ENCODE peak calls at places on chromosome 22, in five cellular contexts. One of them, this sample, is unnamed.
A peak's percentile ranks its signal among the peaks of the same experiment; 100 is the strongest.

GRCh38 chr22:19621372-19622060 is 92.8 kb upstream of the SEPTIN5 start:
- DNase-seq in suprapubic skin: no peak
- DNase-seq in neural progenitor cell: peak; percentile 76
- DNase-seq in fibroblast of mammary gland: no peak
- DNase-seq in psoas muscle: no peak
- DNase-seq in this sample: no peak

GRCh38 chr22:29030618-29031235 is 30.9 kb downstream of the C22orf31 start:
- DNase-seq in suprapubic skin: no peak
- DNase-seq in neural progenitor cell: peak; percentile 79
- DNase-seq in fibroblast of mammary gland: peak; percentile 87
- DNase-seq in psoas muscle: peak; percentile 83
- DNase-seq in this sample: peak; percentile 83

GRCh38 chr22:25282346-25282670 is 62.9 kb downstream of the CRYBB2 start:
- DNase-seq in suprapubic skin: no peak
- DNase-seq in neural progenitor cell: no peak
- DNase-seq in fibroblast of mammary gland: no peak
- DNase-seq in psoas muscle: no peak
- DNase-seq in this sample: no peak

GRCh38 chr22:19498154-19498865 is 18.6 kb downstream of the CDC45 start:
- DNase-seq in suprapubic skin: no peak
- DNase-seq in neural progenitor cell: no peak
- DNase-seq in fibroblast of mammary gland: no peak
- DNase-seq in psoas muscle: no peak
- DNase-seq in this sample: no peak

GRCh38 chr22:33579448-33580093 is 340.7 kb downstream of the LARGE1 start:
- DNase-seq in suprapubic skin: no peak
- DNase-seq in neural progenitor cell: peak; percentile 77
- DNase-seq in fibroblast of mammary gland: peak; percentile 52
- DNase-seq in psoas muscle: peak; percentile 64
- DNase-seq in this sample: peak; percentile 30

GRCh38 chr22:48090332-48090672 is 1327.9 kb downstream of the TBC1D22A start:
- DNase-seq in suprapubic skin: no peak
- DNase-seq in neural progenitor cell: no peak
- DNase-seq in fibroblast of mammary gland: no peak
- DNase-seq in psoas muscle: no peak
- DNase-seq in this sample: no peak

GRCh38 chr22:27880778-27881394 is 38.2 kb downstream of the PITPNB start:
- DNase-seq in suprapubic skin: no peak
- DNase-seq in neural progenitor cell: peak; percentile 67
- DNase-seq in fibroblast of mammary gland: peak; percentile 82
- DNase-seq in psoas muscle: no peak
- DNase-seq in this sample: peak; percentile 86

GRCh38 chr22:17869285-17870096 is 95.2 kb upstream of the BID start:
- DNase-seq in suprapubic skin: no peak
- DNase-seq in neural progenitor cell: no peak
- DNase-seq in fibroblast of mammary gland: no peak
- DNase-seq in psoas muscle: no peak
- DNase-seq in this sample: no peak

GRCh38 chr22:46965552-46966494 is 203.4 kb downstream of the TBC1D22A start:
- DNase-seq in suprapubic skin: no peak
- DNase-seq in neural progenitor cell: no peak
- DNase-seq in fibroblast of mammary gland: peak; percentile 29
- DNase-seq in psoas muscle: peak; percentile 39
- DNase-seq in this sample: no peak

GRCh38 chr22:45516923-45517675 is 14.4 kb downstream of the FBLN1 start:
- DNase-seq in suprapubic skin: no peak
- DNase-seq in neural progenitor cell: peak; percentile 42
- DNase-seq in fibroblast of mammary gland: peak; percentile 68
- DNase-seq in psoas muscle: no peak
- DNase-seq in this sample: peak; percentile 81

GRCh38 chr22:17269607-17270261 is 50.5 kb upstream of the ADA2 start:
- DNase-seq in suprapubic skin: no peak
- DNase-seq in neural progenitor cell: no peak
- DNase-seq in fibroblast of mammary gland: no peak
- DNase-seq in psoas muscle: no peak
- DNase-seq in this sample: no peak

GRCh38 chr22:42116848-42117424 is 13.7 kb downstream of the CYP2D6 start:
- DNase-seq in suprapubic skin: no peak
- DNase-seq in neural progenitor cell: peak; percentile 32
- DNase-seq in fibroblast of mammary gland: peak; percentile 11
- DNase-seq in psoas muscle: peak; percentile 67
- DNase-seq in this sample: peak; percentile 43

GRCh38 chr22:19681863-19682245 is 32.4 kb upstream of the SEPTIN5 start:
- DNase-seq in suprapubic skin: no peak
- DNase-seq in neural progenitor cell: no peak
- DNase-seq in fibroblast of mammary gland: no peak
- DNase-seq in psoas muscle: no peak
- DNase-seq in this sample: no peak

GRCh38 chr22:41833369-41834004 is 582 bp downstream of the SREBF2 start:
- DNase-seq in suprapubic skin: peak; percentile 80
- DNase-seq in neural progenitor cell: peak; percentile 73
- DNase-seq in fibroblast of mammary gland: peak; percentile 23
- DNase-seq in psoas muscle: peak; percentile 73
- DNase-seq in this sample: peak; percentile 45

GRCh38 chr22:25153961-25154685 is 45.5 kb upstream of the CRYBB3 start:
- DNase-seq in suprapubic skin: peak; percentile 76
- DNase-seq in neural progenitor cell: peak; percentile 51
- DNase-seq in fibroblast of mammary gland: peak; percentile 26
- DNase-seq in psoas muscle: peak; percentile 73
- DNase-seq in this sample: peak; percentile 56

GRCh38 chr22:39301926-39302325 is 17.5 kb downstream of the RPL3 start:
- DNase-seq in suprapubic skin: no peak
- DNase-seq in neural progenitor cell: no peak
- DNase-seq in fibroblast of mammary gland: no peak
- DNase-seq in psoas muscle: no peak
- DNase-seq in this sample: no peak

GRCh38 chr22:21082248-21082647 is 36.5 kb downstream of the LRRC74B start:
- DNase-seq in suprapubic skin: no peak
- DNase-seq in neural progenitor cell: no peak
- DNase-seq in fibroblast of mammary gland: peak; percentile 30
- DNase-seq in psoas muscle: no peak
- DNase-seq in this sample: no peak

GRCh38 chr22:25641650-25642049 is 77.2 kb downstream of the GRK3 start:
- DNase-seq in suprapubic skin: no peak
- DNase-seq in neural progenitor cell: no peak
- DNase-seq in fibroblast of mammary gland: no peak
- DNase-seq in psoas muscle: no peak
- DNase-seq in this sample: no peak

GRCh38 chr22:29816539-29816938 is 21.5 kb downstream of the ASCC2 start:
- DNase-seq in suprapubic skin: no peak
- DNase-seq in neural progenitor cell: no peak
- DNase-seq in fibroblast of mammary gland: no peak
- DNase-seq in psoas muscle: no peak
- DNase-seq in this sample: no peak

GRCh38 chr22:19844423-19845368 is 10.0 kb downstream of the GNB1L start:
- DNase-seq in suprapubic skin: no peak
- DNase-seq in neural progenitor cell: no peak
- DNase-seq in fibroblast of mammary gland: no peak
- DNase-seq in psoas muscle: peak; percentile 72
- DNase-seq in this sample: peak; percentile 22

GRCh38 chr22:47225931-47226633 is 463.6 kb downstream of the TBC1D22A start:
- DNase-seq in suprapubic skin: peak; percentile 41
- DNase-seq in neural progenitor cell: no peak
- DNase-seq in fibroblast of mammary gland: no peak
- DNase-seq in psoas muscle: no peak
- DNase-seq in this sample: no peak

GRCh38 chr22:47006869-47007268 is 244.4 kb downstream of the TBC1D22A start:
- DNase-seq in suprapubic skin: no peak
- DNase-seq in neural progenitor cell: no peak
- DNase-seq in fibroblast of mammary gland: no peak
- DNase-seq in psoas muscle: no peak
- DNase-seq in this sample: no peak

GRCh38 chr22:39900306-39901227 is at the start of gene GRAP2:
- DNase-seq in suprapubic skin: no peak
- DNase-seq in neural progenitor cell: no peak
- DNase-seq in fibroblast of mammary gland: no peak
- DNase-seq in psoas muscle: no peak
- DNase-seq in this sample: no peak

GRCh38 chr22:27108425-27109114 is 451.2 kb downstream of the MIAT start:
- DNase-seq in suprapubic skin: peak; percentile 71
- DNase-seq in neural progenitor cell: no peak
- DNase-seq in fibroblast of mammary gland: no peak
- DNase-seq in psoas muscle: peak; percentile 76
- DNase-seq in this sample: peak; percentile 74

GRCh38 chr22:39458443-39459083 is 1.8 kb downstream of the MGAT3 start:
- DNase-seq in suprapubic skin: no peak
- DNase-seq in neural progenitor cell: no peak
- DNase-seq in fibroblast of mammary gland: no peak
- DNase-seq in psoas muscle: no peak
- DNase-seq in this sample: no peak

GRCh38 chr22:50153756-50154140 is 16.8 kb upstream of the PANX2 start:
- DNase-seq in suprapubic skin: peak; percentile 32
- DNase-seq in neural progenitor cell: no peak
- DNase-seq in fibroblast of mammary gland: no peak
- DNase-seq in psoas muscle: no peak
- DNase-seq in this sample: no peak

GRCh38 chr22:19121631-19122142 is 525 bp downstream of the DGCR2 start:
- DNase-seq in suprapubic skin: no peak
- DNase-seq in neural progenitor cell: peak; percentile 74
- DNase-seq in fibroblast of mammary gland: no peak
- DNase-seq in psoas muscle: peak; percentile 90
- DNase-seq in this sample: peak; percentile 50

GRCh38 chr22:29194269-29194668 is 11.4 kb upstream of the EMID1 start:
- DNase-seq in suprapubic skin: no peak
- DNase-seq in neural progenitor cell: no peak
- DNase-seq in fibroblast of mammary gland: no peak
- DNase-seq in psoas muscle: no peak
- DNase-seq in this sample: no peak

GRCh38 chr22:17106785-17107546 is 14.2 kb downstream of the TMEM121B start:
- DNase-seq in suprapubic skin: no peak
- DNase-seq in neural progenitor cell: peak; percentile 16
- DNase-seq in fibroblast of mammary gland: no peak
- DNase-seq in psoas muscle: no peak
- DNase-seq in this sample: no peak

GRCh38 chr22:38549106-38549884 is 20.7 kb downstream of the DMC1 start:
- DNase-seq in suprapubic skin: no peak
- DNase-seq in neural progenitor cell: no peak
- DNase-seq in fibroblast of mammary gland: no peak
- DNase-seq in psoas muscle: no peak
- DNase-seq in this sample: peak; percentile 49

GRCh38 chr22:41380993-41381328 is 781 bp upstream of the TEF start:
- DNase-seq in suprapubic skin: no peak
- DNase-seq in neural progenitor cell: no peak
- DNase-seq in fibroblast of mammary gland: peak; percentile 90
- DNase-seq in psoas muscle: peak; percentile 94
- DNase-seq in this sample: peak; percentile 97

GRCh38 chr22:49136816-49137180 is 690.9 kb downstream of the BRD1 start:
- DNase-seq in suprapubic skin: no peak
- DNase-seq in neural progenitor cell: no peak
- DNase-seq in fibroblast of mammary gland: no peak
- DNase-seq in psoas muscle: no peak
- DNase-seq in this sample: no peak

GRCh38 chr22:19766506-19767426 is 6.2 kb downstream of the TBX1 start:
- DNase-seq in suprapubic skin: no peak
- DNase-seq in neural progenitor cell: peak; percentile 56
- DNase-seq in fibroblast of mammary gland: no peak
- DNase-seq in psoas muscle: peak; percentile 76
- DNase-seq in this sample: peak; percentile 28

GRCh38 chr22:38218661-38219331 is 17.0 kb downstream of the MAFF start:
- DNase-seq in suprapubic skin: peak; percentile 92
- DNase-seq in neural progenitor cell: peak; percentile 65
- DNase-seq in fibroblast of mammary gland: peak; percentile 89
- DNase-seq in psoas muscle: peak; percentile 85
- DNase-seq in this sample: peak; percentile 94

GRCh38 chr22:36470994-36471331 is 10.5 kb downstream of the TXN2 start:
- DNase-seq in suprapubic skin: no peak
- DNase-seq in neural progenitor cell: no peak
- DNase-seq in fibroblast of mammary gland: peak; percentile 24
- DNase-seq in psoas muscle: no peak
- DNase-seq in this sample: peak; percentile 79
- H3K4me3 ChIP-seq in suprapubic skin: no peak overlapping the region
- H3K4me3 ChIP-seq in neural progenitor cell: no peak overlapping the region
- H3K4me3 ChIP-seq in fibroblast of mammary gland: no peak overlapping the region
- H3K4me3 ChIP-seq in psoas muscle: no peak overlapping the region
- H3K4me3 ChIP-seq in this sample: no peak overlapping the region

GRCh38 chr22:23752090-23752691 is 1.3 kb upstream of the ZNF70 start:
- DNase-seq in suprapubic skin: no peak
- DNase-seq in neural progenitor cell: no peak
- DNase-seq in fibroblast of mammary gland: no peak
- DNase-seq in psoas muscle: no peak
- DNase-seq in this sample: no peak

GRCh38 chr22:23750374-23750743 is 553 bp downstream of the ZNF70 start:
- DNase-seq in suprapubic skin: no peak
- DNase-seq in neural progenitor cell: no peak
- DNase-seq in fibroblast of mammary gland: no peak
- DNase-seq in psoas muscle: no peak
- DNase-seq in this sample: no peak

GRCh38 chr22:23749747-23750373 is 1.1 kb downstream of the ZNF70 start:
- DNase-seq in suprapubic skin: no peak
- DNase-seq in neural progenitor cell: no peak
- DNase-seq in fibroblast of mammary gland: no peak
- DNase-seq in psoas muscle: no peak
- DNase-seq in this sample: no peak

GRCh38 chr22:23751441-23751996 is 607 bp upstream of the ZNF70 start:
- DNase-seq in suprapubic skin: no peak
- DNase-seq in neural progenitor cell: peak; percentile 68
- DNase-seq in fibroblast of mammary gland: peak; percentile 17
- DNase-seq in psoas muscle: no peak
- DNase-seq in this sample: no peak

DNA sequence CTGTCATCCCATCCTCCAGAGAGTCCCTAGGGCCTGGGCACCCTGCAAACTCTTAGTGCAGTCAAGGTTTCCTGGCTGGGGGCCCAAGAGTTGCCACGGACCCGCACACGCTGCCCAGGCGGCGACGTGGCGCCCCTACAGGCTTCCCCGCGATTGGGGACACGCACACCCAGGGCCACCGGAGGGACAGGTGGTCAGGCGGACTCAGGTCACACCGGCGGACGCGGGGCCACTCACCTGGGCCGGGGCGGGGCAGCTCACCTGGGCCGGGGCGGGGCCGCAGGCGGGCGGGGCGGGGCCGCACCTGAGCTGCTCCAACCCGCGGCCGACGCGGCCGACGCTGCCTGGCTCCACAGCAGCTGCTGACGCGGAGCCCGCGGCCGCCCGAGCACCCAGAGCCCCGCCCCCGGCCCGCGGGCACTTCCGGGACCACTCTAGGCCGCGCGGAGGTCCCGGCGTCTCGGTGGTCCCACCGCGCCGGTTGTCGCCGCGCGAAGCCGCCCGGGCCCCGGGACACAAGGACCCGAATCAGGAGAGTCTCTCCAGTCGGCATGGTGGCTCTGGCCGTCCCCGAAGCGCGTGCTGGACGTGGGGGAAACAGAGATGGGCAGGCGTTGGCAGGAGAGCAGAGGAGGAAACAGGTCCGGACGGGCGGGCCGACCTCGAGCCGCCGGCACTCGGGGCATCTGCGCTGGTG is at the start of gene ZNF70:
- DNase-seq in suprapubic skin: peak; percentile 83
- DNase-seq in neural progenitor cell: peak; percentile 97
- DNase-seq in fibroblast of mammary gland: peak; percentile 69
- DNase-seq in psoas muscle: peak; percentile 92
- DNase-seq in this sample: peak; percentile 84
- TF ChIP-seq CTCF in suprapubic skin: no peak
- TF ChIP-seq CTCF in neural progenitor cell: peak; percentile 51
- TF ChIP-seq CTCF in fibroblast of mammary gland: no peak
- TF ChIP-seq CTCF in psoas muscle: no peak
- TF ChIP-seq CTCF in this sample: peak; percentile 29

GRCh38 chr22:31210830-31211503 is 1.1 kb upstream of the LIMK2 start:
- DNase-seq in suprapubic skin: peak; percentile 71
- DNase-seq in neural progenitor cell: no peak
- DNase-seq in fibroblast of mammary gland: peak; percentile 4
- DNase-seq in psoas muscle: no peak
- DNase-seq in this sample: no peak
- H3K4me3 ChIP-seq in suprapubic skin: no peak overlapping the region
- H3K4me3 ChIP-seq in neural progenitor cell: no peak overlapping the region
- H3K4me3 ChIP-seq in fibroblast of mammary gland: no peak overlapping the region
- H3K4me3 ChIP-seq in psoas muscle: peak overlapping the region; percentile 96
- H3K4me3 ChIP-seq in this sample: no peak overlapping the region

GRCh38 chr22:43848366-43849171 is 13.7 kb downstream of the SULT4A1 start:
- DNase-seq in suprapubic skin: no peak
- DNase-seq in neural progenitor cell: peak; percentile 61
- DNase-seq in fibroblast of mammary gland: peak; percentile 22
- DNase-seq in psoas muscle: peak; percentile 48
- DNase-seq in this sample: peak; percentile 29
- TF ChIP-seq CTCF in suprapubic skin: no peak
- TF ChIP-seq CTCF in neural progenitor cell: peak; percentile 55
- TF ChIP-seq CTCF in fibroblast of mammary gland: peak; percentile 31
- TF ChIP-seq CTCF in psoas muscle: peak; percentile 9
- TF ChIP-seq CTCF in this sample: peak; percentile 49

This sample was measured in fibroblast of villous mesenchyme.